ENCODE peak calls at places on chromosome X, in ten cellular contexts. Y is AG10803; L is stimulated activated CD4-positive, alpha-beta T cell treated with anti-CD3 and anti-CD28 coated beads, Interleukin-1b, Interleukin-23, amount 100 ng/mL, for 24 hours; B is RWPE1; W is A673; M is Panc1; U is GM12891; X is neuronal stem cell; H is GM13977; D is activated CD4-positive, alpha-beta T cell treated with anti-CD3 and anti-CD28 coated beads, Interleukin-2, amount 10 ng/mL, durations not matched to agents 7 days and 5 days. V is an unnamed sample.

GRCh38 chrX:13215729-13216128 is 104.1 kb downstream of the ATXN3L start:
- DNase-seq in Y (no peak), X (no peak), U (no peak), M (no peak), D (no peak), L (no peak), W (no peak), H (no peak), B (no peak), V (no peak)

GRCh38 chrX:17488036-17488435 is 113.0 kb downstream of the NHS start:
- DNase-seq in M (no peak), Y (no peak), B (no peak), U (no peak), D (no peak), L (no peak), W (no peak), H (no peak), X (no peak), V (no peak)

GRCh38 chrX:103529550-103529949 is 10.3 kb upstream of the RAB40A start:
- DNase-seq in U (no peak), M (no peak), X (no peak), D (no peak), W (no peak), Y (peak; percentile 19), H (no peak), B (no peak), L (no peak), V (no peak)

GRCh38 chrX:9659571-9660195 is 106.0 kb downstream of the GPR143 start:
- DNase-seq in Y (no peak), L (no peak), M (no peak), U (no peak), B (no peak), H (no peak), X (no peak), W (no peak), D (no peak), V (no peak)

GRCh38 chrX:46929439-46930018 is 17.3 kb downstream of the JADE3 start:
- DNase-seq in W (no peak), B (peak; percentile 7), Y (peak; percentile 34), X (no peak), L (no peak), U (no peak), H (no peak), M (no peak), D (no peak), V (no peak)

GRCh38 chrX:19848110-19848509 is 39.3 kb downstream of the SH3KBP1 start:
- DNase-seq in M (no peak), X (no peak), U (no peak), Y (no peak), W (no peak), L (no peak), H (no peak), D (no peak), B (no peak), V (no peak)

GRCh38 chrX:132412208-132412607 is 76.6 kb downstream of the MBNL3 start:
- DNase-seq in H (no peak), L (no peak), W (no peak), M (no peak), X (peak; percentile 21), B (no peak), U (no peak), D (no peak), Y (no peak), V (no peak)

GRCh38 chrX:123993904-123994635 is 32.6 kb downstream of the STAG2 start:
- DNase-seq in Y (no peak), D (no peak), U (no peak), M (no peak), B (no peak), X (no peak), H (no peak), W (peak; percentile 53), L (no peak), V (no peak)

GRCh38 chrX:129361566-129361965 is 161.7 kb downstream of the SMARCA1 start:
- DNase-seq in M (no peak), L (no peak), X (no peak), U (no peak), W (no peak), Y (peak; percentile 39), B (no peak), H (no peak), D (no peak), V (no peak)

GRCh38 chrX:48697182-48697727 is 721 bp downstream of the SUV39H1 start:
- DNase-seq in Y (no peak), B (peak; percentile 20), U (no peak), L (no peak), W (no peak), M (no peak), X (no peak), D (no peak), H (no peak), V (no peak)

GRCh38 chrX:107935664-107936433 is 46.3 kb downstream of the TEX13B start:
- DNase-seq in X (no peak), B (peak; percentile 73), W (peak; percentile 3), L (no peak), Y (no peak), D (no peak), U (no peak), M (peak; percentile 8), H (no peak), V (no peak)

GRCh38 chrX:50067435-50068292 is 133.1 kb downstream of the AKAP4 start:
- DNase-seq in H (no peak), Y (no peak), W (peak; percentile 3), D (no peak), B (no peak), U (no peak), L (no peak), M (no peak), X (peak; percentile 67), V (no peak)

GRCh38 chrX:26851981-26852380 is 611.2 kb downstream of the PPP4R3C start:
- DNase-seq in Y (no peak), H (no peak), L (no peak), D (no peak), X (no peak), W (no peak), B (no peak), M (no peak), U (no peak), V (no peak)

GRCh38 chrX:3711331-3711917 is 2.0 kb downstream of the PRKX start:
- DNase-seq in H (peak; percentile 30), Y (no peak), D (no peak), L (no peak), W (no peak), U (no peak), X (no peak), M (no peak), B (no peak), V (peak; percentile 30)

GRCh38 chrX:68822641-68823410 is 6.0 kb upstream of the EFNB1 start:
- DNase-seq in M (no peak), Y (peak; percentile 48), H (peak; percentile 48), X (no peak), B (no peak), U (no peak), L (no peak), W (peak; percentile 78), D (no peak), V (peak; percentile 32)

GRCh38 chrX:71489540-71489939 is 43.4 kb upstream of the OGT start:
- DNase-seq in L (no peak), U (no peak), H (no peak), M (no peak), X (no peak), W (no peak), D (no peak), Y (peak; percentile 54), B (no peak), V (no peak)

GRCh38 chrX:150361777-150362351 is 1.3 kb upstream of the MAMLD1 start:
- DNase-seq in W (no peak), L (no peak), Y (no peak), X (no peak), M (no peak), D (no peak), B (no peak), H (no peak), U (no peak), V (no peak)

GRCh38 chrX:103722505-103722904 is 11.8 kb downstream of the TMEM31 start:
- DNase-seq in X (no peak), M (no peak), D (no peak), W (no peak), B (no peak), Y (peak; percentile 67), H (no peak), L (no peak), U (no peak), V (no peak)

V was measured in activated CD8-positive, alpha-beta T cell treated with anti-CD3 and anti-CD28 coated beads, Interleukin-2, amount 10 ng/mL, durations not matched to agents 7 days and 5 days.